ENCODE peak calls at places on chromosome 9, in ten cellular contexts. X, S, R, L, Y, O, P, I, M and Z are unnamed samples.

GRCh38 chr9:88932766-88933165 is 58.5 kb upstream of the S1PR3 start:
- DNase-seq in Y (no peak), I (peak; percentile 85), P (no peak), L (no peak), S (no peak), O (no peak), M (no peak), X (no peak), R (no peak), Z (no peak)

GRCh38 chr9:131661954-131662621 is 77.8 kb downstream of the RAPGEF1 start:
- DNase-seq in L (no peak), M (no peak), P (no peak), X (no peak), O (no peak), S (no peak), Y (no peak), I (no peak), R (no peak), Z (no peak)

GRCh38 chr9:92661761-92662160 is 8.2 kb downstream of the IPPK start:
- DNase-seq in Y (no peak), P (no peak), S (no peak), R (no peak), O (no peak), L (no peak), I (no peak), X (no peak), M (peak; percentile 36), Z (no peak)

GRCh38 chr9:80320916-80321315 is 749.2 kb downstream of the TLE4 start:
- DNase-seq in P (peak; percentile 33), I (no peak), O (peak; percentile 54), X (no peak), S (no peak), R (no peak), L (no peak), M (no peak), Y (no peak), Z (no peak)

GRCh38 chr9:61674465-61674864 is 484.6 kb downstream of the SPATA31A7 start:
- DNase-seq in Y (no peak), L (no peak), X (no peak), I (no peak), M (no peak), O (no peak), S (no peak), R (no peak), P (no peak), Z (peak; percentile 27)

GRCh38 chr9:122168356-122168755 is 8.6 kb downstream of the MORN5 start:
- DNase-seq in X (no peak), Y (no peak), P (no peak), L (no peak), R (no peak), I (no peak), O (no peak), S (no peak), M (no peak), Z (no peak)

GRCh38 chr9:131799177-131799823 is 59.4 kb upstream of the RAPGEF1 start:
- DNase-seq in M (no peak), S (no peak), R (no peak), X (peak; percentile 42), Y (no peak), I (no peak), O (peak; percentile 4), L (peak; percentile 50), P (peak; percentile 34), Z (peak; percentile 79)

GRCh38 chr9:136974834-136975535 is 2.3 kb upstream of the PTGDS start:
- DNase-seq in X (peak; percentile 80), L (no peak), O (no peak), Y (no peak), S (no peak), I (no peak), P (no peak), R (no peak), M (no peak), Z (no peak)

GRCh38 chr9:123406691-123407536 is 50.9 kb downstream of the CRB2 start:
- DNase-seq in O (no peak), P (peak; percentile 33), Y (no peak), S (no peak), I (peak; percentile 47), L (no peak), R (peak; percentile 21), X (no peak), M (no peak), Z (no peak)

GRCh38 chr9:125758986-125759811 is 12.0 kb downstream of the PBX3 start:
- DNase-seq in X (peak; percentile 33), I (peak; percentile 26), P (no peak), Y (no peak), O (no peak), S (no peak), L (no peak), M (no peak), R (no peak), Z (no peak)

GRCh38 chr9:108645520-108645919 is 210.3 kb downstream of the ACTL7B start:
- DNase-seq in M (no peak), Y (no peak), R (no peak), L (no peak), S (no peak), O (no peak), X (no peak), P (no peak), I (no peak), Z (no peak)

GRCh38 chr9:121876658-121877271 is 216.3 kb downstream of the TTLL11 start:
- DNase-seq in I (no peak), Y (no peak), O (peak; percentile 69), X (no peak), R (no peak), L (no peak), M (no peak), P (peak; percentile 89), S (peak; percentile 52), Z (no peak)

GRCh38 chr9:114507726-114508125 is 2.5 kb upstream of the WHRN start:
- DNase-seq in Y (no peak), L (no peak), P (peak; percentile 16), X (no peak), S (no peak), M (no peak), O (no peak), R (no peak), I (no peak), Z (no peak)

GRCh38 chr9:23824241-23825142 is 1.5 kb downstream of the ELAVL2 start:
- DNase-seq in M (no peak), L (no peak), I (no peak), O (no peak), X (no peak), P (no peak), Y (no peak), S (no peak), R (peak; percentile 47), Z (no peak)

GRCh38 chr9:97470076-97470475 is 31.4 kb upstream of the TMOD1 start:
- DNase-seq in X (no peak), P (no peak), I (peak; percentile 57), Y (no peak), M (no peak), R (no peak), L (no peak), S (no peak), O (no peak), Z (no peak)
- TF ChIP-seq CTCF in X (peak; percentile 39), P (no peak), I (peak; percentile 81), Y (peak; percentile 17), M (no peak), R (no peak), L (peak; percentile 8), S (no peak), O (peak; percentile 22), Z (no peak)

GRCh38 chr9:105413486-105414068 is 34.3 kb upstream of the FSD1L start:
- DNase-seq in Y (no peak), S (no peak), O (no peak), M (no peak), P (peak; percentile 53), I (peak; percentile 21), L (no peak), R (no peak), X (no peak), Z (no peak)
- TF ChIP-seq CTCF in Y (peak; percentile 54), S (peak; percentile 52), O (peak; percentile 45), M (no peak), P (peak; percentile 42), I (peak; percentile 56), L (peak; percentile 28), R (no peak), X (peak; percentile 30), Z (peak; percentile 65)

GRCh38 chr9:98890256-98890655 is 53.5 kb upstream of the COL15A1 start:
- DNase-seq in L (peak; percentile 63), X (no peak), R (no peak), S (no peak), Y (no peak), M (no peak), P (no peak), I (no peak), O (no peak), Z (no peak)

GRCh38 chr9:98892296-98892695 is 51.4 kb upstream of the COL15A1 start:
- DNase-seq in I (no peak), M (no peak), O (no peak), X (no peak), S (peak; percentile 33), Y (no peak), L (no peak), P (peak; percentile 75), R (no peak), Z (no peak)

GRCh38 chr9:98897745-98898144 is 46.0 kb upstream of the COL15A1 start:
- DNase-seq in Y (no peak), P (peak; percentile 72), L (no peak), O (no peak), I (no peak), M (no peak), X (no peak), R (no peak), S (no peak), Z (no peak)

GRCh38 chr9:98899399-98900056 is 44.2 kb upstream of the COL15A1 start:
- DNase-seq in L (no peak), P (peak; percentile 91), R (no peak), M (no peak), X (no peak), S (peak; percentile 75), Y (peak; percentile 68), O (peak; percentile 78), I (no peak), Z (no peak)

GRCh38 chr9:98894766-98895165 is 48.9 kb upstream of the COL15A1 start:
- DNase-seq in X (no peak), O (no peak), M (no peak), P (no peak), I (no peak), R (no peak), S (no peak), L (no peak), Y (no peak), Z (no peak)
- TF ChIP-seq CTCF in X (no peak), O (no peak), M (no peak), P (no peak), I (no peak), R (no peak), S (no peak), L (no peak), Y (no peak), Z (no peak)

DNA sequence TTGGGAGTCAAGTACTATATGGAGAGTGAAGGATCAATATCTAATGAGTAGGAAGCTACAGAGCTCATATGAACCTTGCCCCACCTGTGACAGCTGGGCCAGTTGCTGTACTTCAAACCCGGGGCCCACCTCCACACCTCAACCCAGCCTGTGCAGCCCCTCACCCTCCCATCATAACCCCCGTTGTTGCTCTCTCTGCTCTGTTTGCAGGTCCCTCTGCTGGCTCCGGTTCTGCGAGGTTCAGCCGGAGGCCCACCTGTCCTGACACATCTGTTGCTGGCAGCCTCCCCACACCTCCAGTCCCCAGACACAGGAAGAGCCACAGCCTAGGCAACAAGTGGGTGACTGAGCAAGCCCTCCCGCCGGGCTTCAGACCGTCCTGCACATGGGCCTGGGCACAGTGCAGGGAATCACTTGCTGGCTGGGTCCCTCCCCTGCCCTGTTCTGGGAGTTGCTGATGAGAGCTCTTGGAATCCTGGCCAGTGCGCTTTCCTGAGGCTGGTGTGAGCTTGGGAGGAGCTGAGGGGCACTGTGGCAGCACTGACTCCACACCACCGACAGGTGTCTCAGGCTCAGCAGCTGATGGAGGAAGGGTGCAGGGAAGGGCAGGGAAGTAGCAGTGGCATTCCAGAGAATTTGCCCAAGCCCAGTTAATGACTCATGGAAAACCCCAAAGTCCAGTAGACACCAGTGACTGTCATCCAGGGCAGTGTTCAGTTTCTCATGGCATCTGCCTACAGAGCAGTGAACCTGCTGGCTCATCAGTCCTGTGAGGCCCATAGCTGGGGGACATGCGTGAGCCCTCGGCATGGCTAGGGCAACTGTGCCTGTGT is 69.5 kb upstream of the GARNL3 start:
- DNase-seq in L (no peak), X (no peak), Y (no peak), I (no peak), O (no peak), M (no peak), R (peak; percentile 13), P (peak; percentile 37), S (no peak), Z (no peak)
- TF ChIP-seq CTCF in L (no peak), X (no peak), Y (no peak), I (no peak), O (no peak), M (no peak), R (no peak), P (no peak), S (peak; percentile 21), Z (no peak)